ENCODE peak calls at places on chromosomes 12 and 14, in six cellular contexts. T is left ventricle myocardium inferior, D is A673, B is MM.1S, X is sigmoid colon, Z is HCT116. O is an unnamed sample.
A peak's percentile ranks its signal among the peaks of the same experiment; 100 is the strongest.

GRCh38 chr14:52850520-52850919 is 59.1 kb upstream of the GNPNAT1 start:
- DNase-seq in T (no peak), D (no peak), B (no peak), X (no peak), Z (no peak), O (no peak)

GRCh38 chr14:52051251-52051650 is 17.6 kb downstream of the NID2 start:
- DNase-seq in T (no peak), D (no peak), B (no peak), X (no peak), Z (no peak), O (no peak)

GRCh38 chr12:60421741-60422140 is 825.9 kb downstream of the SLC16A7 start:
- DNase-seq in T (no peak), D (no peak), B (no peak), X (no peak), Z (no peak), O (no peak)

GRCh38 chr12:16884819-16885218 is 278.9 kb upstream of the LMO3 start:
- DNase-seq in T (no peak), D (no peak), B (no peak), X (no peak), Z (no peak), O (no peak)

GRCh38 chr14:103574707-103575285 is 12.0 kb downstream of the COA8 start:
- DNase-seq in T (no peak), D (no peak), B (no peak), X (no peak), Z (no peak), O (no peak)

GRCh38 chr12:57603758-57604453 is 718 bp upstream of the DTX3 start:
- DNase-seq in T (peak; percentile 54), D (no peak), B (no peak), X (peak; percentile 90), Z (no peak), O (no peak)

GRCh38 chr12:88242161-88242925 is 100.2 kb downstream of the TMTC3 start:
- DNase-seq in T (no peak), D (peak; percentile 37), B (no peak), X (peak; percentile 71), Z (peak; percentile 87), O (no peak)

GRCh38 chr14:90060965-90061848 is 587 bp upstream of the KCNK13 start:
- DNase-seq in T (no peak), D (no peak), B (no peak), X (no peak), Z (no peak), O (no peak)

GRCh38 chr12:119682635-119683340 is 14.9 kb downstream of the PRKAB1 start:
- DNase-seq in T (no peak), D (no peak), B (no peak), X (no peak), Z (no peak), O (no peak)

GRCh38 chr14:104856869-104857860 is 7.9 kb upstream of the CEP170B start:
- DNase-seq in T (no peak), D (peak; percentile 58), B (no peak), X (no peak), Z (no peak), O (no peak)

GRCh38 chr12:25935355-25936144 is 22.9 kb upstream of the RASSF8 start:
- DNase-seq in T (no peak), D (no peak), B (no peak), X (no peak), Z (no peak), O (no peak)

GRCh38 chr14:57480044-57480443 is 13.6 kb downstream of the CCDC198 start:
- DNase-seq in T (no peak), D (peak; percentile 91), B (no peak), X (no peak), Z (no peak), O (no peak)

GRCh38 chr12:75986001-75986739 is 45.4 kb downstream of the PHLDA1 start:
- DNase-seq in T (no peak), D (no peak), B (no peak), X (no peak), Z (no peak), O (no peak)

GRCh38 chr14:103118019-103118662 is 5.1 kb upstream of the TNFAIP2 start:
- DNase-seq in T (peak; percentile 87), D (no peak), B (no peak), X (peak; percentile 92), Z (no peak), O (peak; percentile 86)

GRCh38 chr14:21634840-21635239 is at the start of gene OR10G2:
- DNase-seq in T (no peak), D (no peak), B (no peak), X (no peak), Z (no peak), O (no peak)

GRCh38 chr12:66775941-66776340 is 97.1 kb upstream of the GRIP1 start:
- DNase-seq in T (no peak), D (no peak), B (no peak), X (no peak), Z (no peak), O (no peak)

GRCh38 chr14:68210729-68211299 is 391.2 kb downstream of the RAD51B start:
- DNase-seq in T (no peak), D (no peak), B (peak; percentile 84), X (no peak), Z (no peak), O (no peak)

GRCh38 chr12:62957233-62957953 is 22.4 kb upstream of the PPM1H start:
- DNase-seq in T (no peak), D (no peak), B (peak; percentile 18), X (no peak), Z (no peak), O (no peak)

GRCh38 chr12:57477710-57478681 is 1.7 kb downstream of the ARHGAP9 start:
- DNase-seq in T (no peak), D (no peak), B (no peak), X (no peak), Z (no peak), O (no peak)

GRCh38 chr12:104974626-104975290 is 11.4 kb upstream of the NOPCHAP1 start:
- DNase-seq in T (no peak), D (no peak), B (peak; percentile 69), X (no peak), Z (no peak), O (no peak)

GRCh38 chr14:69580009-69580577 is 5.4 kb upstream of the CCDC177 start:
- DNase-seq in T (no peak), D (peak; percentile 74), B (peak; percentile 6), X (no peak), Z (peak; percentile 37), O (peak; percentile 66)

GRCh38 chr12:95227818-95228356 is 10.3 kb downstream of the VEZT start:
- DNase-seq in T (no peak), D (no peak), B (no peak), X (no peak), Z (no peak), O (no peak)

GRCh38 chr14:96091149-96091693 is 52.1 kb downstream of the C14orf132 start:
- DNase-seq in T (no peak), D (no peak), B (no peak), X (no peak), Z (no peak), O (no peak)

GRCh38 chr12:96806272-96806671 is 100.8 kb upstream of the NEDD1 start:
- DNase-seq in T (no peak), D (no peak), B (no peak), X (no peak), Z (no peak), O (no peak)

GRCh38 chr12:1107669-1108068 is 116.6 kb downstream of the ERC1 start:
- DNase-seq in T (no peak), D (no peak), B (no peak), X (no peak), Z (no peak), O (no peak)

GRCh38 chr12:127272864-127273263 is 994.1 kb upstream of the TMEM132C start:
- DNase-seq in T (no peak), D (no peak), B (no peak), X (no peak), Z (no peak), O (no peak)

GRCh38 chr12:51392556-51393237 is 1.5 kb upstream of the GALNT6 start:
- DNase-seq in T (no peak), D (no peak), B (peak; percentile 66), X (no peak), Z (no peak), O (no peak)

GRCh38 chr14:68468437-68469207 is 324.2 kb downstream of the ZFP36L1 start:
- DNase-seq in T (no peak), D (no peak), B (no peak), X (no peak), Z (no peak), O (no peak)

GRCh38 chr12:82596484-82596883 is 90.2 kb upstream of the TMTC2 start:
- DNase-seq in T (no peak), D (no peak), B (no peak), X (no peak), Z (no peak), O (no peak)

GRCh38 chr12:6641131-6641530 is 5.4 kb upstream of the LPAR5 start:
- DNase-seq in T (no peak), D (no peak), B (no peak), X (no peak), Z (no peak), O (no peak)
- H3K4me1 ChIP-seq in T (no peaks in the 10 kb centered on the region), D (no peaks in the 10 kb centered on the region), B (no peaks in the 10 kb centered on the region), X (no peaks in the 10 kb centered on the region), Z (peaks cover 7% of the 10 kb centered on the region), O (no peaks in the 10 kb centered on the region)

DNA sequence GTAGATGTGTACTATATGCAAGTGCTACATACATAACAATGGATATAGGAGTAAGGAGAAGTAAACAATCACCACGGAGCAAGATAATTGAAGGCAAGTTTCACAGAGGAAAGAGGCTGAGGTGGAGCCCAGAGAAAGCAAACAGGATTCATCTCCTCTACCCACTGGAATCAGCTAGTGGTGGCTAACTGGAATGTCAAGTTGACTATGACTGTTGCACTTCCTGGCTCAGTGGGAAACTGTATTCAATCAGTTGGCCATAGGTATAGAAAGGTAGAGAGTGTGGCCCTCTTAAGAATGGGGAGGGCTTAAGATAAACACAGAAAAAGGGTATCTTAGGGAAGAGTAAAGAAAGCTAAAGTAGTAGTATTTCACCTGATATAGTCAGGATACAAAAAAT is 62.4 kb downstream of the MAP4K5 start:
- DNase-seq in T (no peak), D (no peak), B (no peak), X (no peak), Z (no peak), O (no peak)
- H3K9me3 ChIP-seq in T (peaks cover 37% of the 10 kb centered on the region), D (peaks cover 42% of the 10 kb centered on the region), B (no peaks in the 10 kb centered on the region), X (peaks cover 4% of the 10 kb centered on the region), Z (peaks cover 29% of the 10 kb centered on the region), O (peaks cover 26% of the 10 kb centered on the region)

GRCh38 chr14:45290547-45290946 is 37.5 kb upstream of the MIS18BP1 start:
- DNase-seq in T (no peak), D (no peak), B (no peak), X (no peak), Z (no peak), O (no peak)

GRCh38 chr14:45287609-45288008 is 34.6 kb upstream of the MIS18BP1 start:
- DNase-seq in T (no peak), D (no peak), B (no peak), X (no peak), Z (no peak), O (no peak)

GRCh38 chr14:45284802-45285201 is 31.8 kb upstream of the MIS18BP1 start:
- DNase-seq in T (no peak), D (peak; percentile 30), B (no peak), X (no peak), Z (peak; percentile 7), O (no peak)
- TF ChIP-seq CTCF in T (no peak), D (peak; percentile 55), B (no peak), X (no peak), Z (peak; percentile 59), O (no peak)

DNA sequence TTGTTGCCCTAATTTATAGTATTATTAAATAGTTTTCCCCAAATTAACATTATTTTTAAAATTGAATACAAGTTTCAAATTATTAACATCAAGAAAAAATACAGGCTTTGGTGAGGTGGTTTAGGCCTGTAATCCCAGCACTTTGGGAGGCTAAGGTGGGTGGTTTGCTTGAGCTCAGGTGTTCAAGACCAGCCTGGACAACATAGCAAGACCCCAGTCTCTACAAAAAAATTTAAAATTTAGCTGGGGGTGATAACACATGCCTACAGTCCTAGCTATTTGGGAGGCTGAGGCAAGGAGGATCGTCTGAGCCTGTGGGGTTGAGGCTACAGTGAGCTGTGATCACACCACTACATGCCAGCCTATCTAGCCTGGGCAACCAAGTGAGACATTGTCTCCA is 4.0 kb upstream of the DNAL1 start:
- DNase-seq in T (no peak), D (no peak), B (no peak), X (no peak), Z (no peak), O (no peak)
- H3K4me1 ChIP-seq in T (peaks cover 16% of the 10 kb centered on the region), D (no peaks in the 10 kb centered on the region), B (no peaks in the 10 kb centered on the region), X (peaks cover 15% of the 10 kb centered on the region), Z (peaks cover 28% of the 10 kb centered on the region), O (no peaks in the 10 kb centered on the region)

O was measured in right atrium auricular region.